ENCODE peak calls at places on chromosomes 2 and 18, in ten cellular contexts. K is nephron progenitor cell; D is hepatocyte; N is pancreas; V is Calu3; R is CD4-positive, alpha-beta T cell; W is WTC11; U is stomach; I is fibroblast of pulmonary artery; F is endothelial cell. Q is an unnamed sample.

GRCh38 chr2:16718551-16719404 is 53.1 kb upstream of the CYRIA start:
- DNase-seq in W (no peak), I (no peak), K (no peak), F (no peak), N (no peak), D (no peak), U (no peak), V (no peak), R (no peak), Q (no peak)

GRCh38 chr2:55720417-55720816 is 26.8 kb upstream of the PNPT1 start:
- DNase-seq in R (no peak), D (no peak), V (no peak), N (no peak), U (no peak), W (no peak), I (no peak), K (no peak), F (no peak), Q (no peak)

GRCh38 chr2:144020047-144020446 is 499.9 kb downstream of the ZEB2 start:
- DNase-seq in N (no peak), U (no peak), R (no peak), K (no peak), W (peak; percentile 15), V (no peak), I (no peak), F (no peak), D (no peak), Q (no peak)

GRCh38 chr2:224122542-224122941 is 83.5 kb upstream of the SERPINE2 start:
- DNase-seq in W (no peak), I (no peak), V (no peak), N (no peak), F (no peak), U (no peak), D (no peak), R (no peak), K (no peak), Q (no peak)

GRCh38 chr18:46877329-46877987 is 39.8 kb downstream of the PIAS2 start:
- DNase-seq in N (no peak), D (peak; percentile 47), R (no peak), K (no peak), I (no peak), W (no peak), F (no peak), V (no peak), U (no peak), Q (no peak)

GRCh38 chr2:72989770-72990556 is 72.6 kb downstream of the EMX1 start:
- DNase-seq in W (no peak), R (no peak), N (peak; percentile 12), D (no peak), I (peak; percentile 5), V (no peak), U (peak; percentile 21), F (no peak), K (no peak), Q (no peak)

GRCh38 chr18:62634471-62634870 is 80.9 kb upstream of the PHLPP1 start:
- DNase-seq in N (no peak), I (no peak), W (no peak), U (no peak), R (no peak), V (no peak), K (no peak), D (no peak), F (no peak), Q (no peak)

GRCh38 chr2:208025814-208026184 is 472 bp upstream of the PLEKHM3 start:
- DNase-seq in F (no peak), D (no peak), W (peak; percentile 30), U (no peak), V (no peak), I (no peak), R (peak; percentile 10), N (no peak), K (no peak), Q (no peak)

GRCh38 chr2:174336403-174337336 is 1.9 kb downstream of the SP9 start:
- DNase-seq in D (peak; percentile 71), K (peak; percentile 67), I (no peak), R (no peak), F (peak; percentile 67), V (peak; percentile 55), U (no peak), W (peak; percentile 73), N (no peak), Q (no peak)

GRCh38 chr18:79952457-79952995 is 1.1 kb upstream of the SLC66A2 start:
- DNase-seq in R (no peak), U (peak; percentile 24), V (no peak), N (no peak), K (no peak), D (no peak), W (no peak), I (no peak), F (no peak), Q (peak; percentile 35)
- TF ChIP-seq CTCF in R (no peak), U (no peak), V (no peak), N (no peak), K (no peak), D (no peak), W (no peak), I (no peak), F (no peak), Q (no peak)

GRCh38 chr2:47274054-47274779 is 119.1 kb upstream of the STPG4 start:
- DNase-seq in F (no peak), K (no peak), I (peak; percentile 69), N (no peak), D (peak; percentile 46), W (no peak), U (no peak), V (no peak), R (no peak), Q (no peak)
- TF ChIP-seq CTCF in F (no peak), K (no peak), I (no peak), N (no peak), D (no peak), W (no peak), U (no peak), V (no peak), R (no peak), Q (no peak)

DNA sequence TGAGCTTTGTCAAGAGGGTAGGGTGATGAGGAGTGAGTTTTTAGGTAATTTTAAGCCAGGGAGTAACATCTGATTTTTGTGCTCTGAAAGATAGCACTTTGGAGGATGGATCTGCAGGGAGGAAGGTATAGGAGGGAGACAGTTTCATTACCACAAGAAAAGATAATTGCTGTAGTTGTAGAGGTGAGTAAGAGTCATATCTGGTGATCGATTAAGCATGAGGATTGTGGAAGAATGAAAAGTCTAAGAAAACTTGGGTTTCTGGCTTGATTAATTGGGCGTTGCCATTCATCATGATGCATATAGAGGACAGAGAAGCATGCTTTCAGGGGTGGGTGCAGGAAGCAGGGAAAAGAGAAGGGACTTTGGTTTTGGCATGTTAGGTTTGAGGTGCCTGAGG is 18.5 kb downstream of the KCMF1 start:
- DNase-seq in I (no peak), N (no peak), W (no peak), K (no peak), D (no peak), R (no peak), F (no peak), V (no peak), U (no peak), Q (no peak)
- TF ChIP-seq CTCF in I (no peak), N (no peak), W (no peak), K (no peak), D (no peak), R (no peak), F (no peak), V (no peak), U (no peak), Q (no peak)

GRCh38 chr2:196415384-196415783 is 224.1 kb upstream of the CCDC150 start:
- DNase-seq in K (no peak), N (no peak), V (no peak), W (no peak), U (no peak), D (no peak), F (no peak), I (no peak), R (no peak), Q (no peak)
- TF ChIP-seq CTCF in K (no peak), N (no peak), V (no peak), W (no peak), U (no peak), D (no peak), F (no peak), I (no peak), R (no peak), Q (no peak)

GRCh38 chr18:66754335-66754734 is 150.4 kb upstream of the CDH19 start:
- DNase-seq in K (no peak), I (no peak), V (no peak), U (no peak), F (no peak), R (no peak), D (no peak), W (no peak), N (no peak), Q (no peak)

GRCh38 chr18:66749475-66750035 is 145.7 kb upstream of the CDH19 start:
- DNase-seq in D (no peak), U (no peak), W (no peak), N (no peak), K (no peak), I (no peak), V (no peak), F (no peak), R (no peak), Q (no peak)

GRCh38 chr18:66752733-66753132 is 148.8 kb upstream of the CDH19 start:
- DNase-seq in U (no peak), D (peak; percentile 25), K (no peak), I (no peak), N (no peak), F (no peak), R (no peak), W (no peak), V (peak; percentile 4), Q (no peak)

GRCh38 chr18:66749030-66749429 is 145.1 kb upstream of the CDH19 start:
- DNase-seq in N (no peak), F (no peak), U (no peak), I (peak; percentile 53), V (peak; percentile 34), K (no peak), R (no peak), D (no peak), W (no peak), Q (no peak)
- TF ChIP-seq CTCF in N (no peak), F (no peak), U (no peak), I (peak; percentile 30), V (no peak), K (no peak), R (no peak), D (peak; percentile 38), W (no peak), Q (no peak)

GRCh38 chr2:8907764-8908163 is 70.4 kb upstream of the KIDINS220 start:
- DNase-seq in F (no peak), D (no peak), U (no peak), I (no peak), V (no peak), R (no peak), K (no peak), W (no peak), N (no peak), Q (no peak)
- TF ChIP-seq CTCF in F (no peak), D (no peak), U (no peak), I (no peak), V (no peak), R (no peak), K (no peak), W (no peak), N (no peak), Q (no peak)

DNA sequence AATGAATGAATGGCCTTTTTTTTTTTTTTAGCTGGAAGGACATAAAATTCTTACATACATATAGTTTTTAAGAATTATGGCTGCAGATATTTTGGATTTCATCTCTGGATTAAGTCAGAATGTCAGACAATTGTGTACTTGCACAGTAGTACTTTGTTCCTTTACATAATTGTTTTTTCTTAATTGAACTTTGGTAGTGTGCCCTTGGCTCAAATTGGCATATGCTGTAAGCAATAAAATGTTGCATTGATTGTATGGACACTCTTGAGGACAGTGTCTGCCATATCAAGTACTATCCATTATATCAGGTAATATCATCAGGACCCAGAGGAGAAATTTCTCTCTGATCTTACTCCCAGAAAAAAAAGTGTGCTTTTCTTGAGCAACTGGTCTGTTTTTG is 15.2 kb downstream of the ZC3H6 start:
- DNase-seq in K (no peak), W (no peak), D (no peak), U (no peak), I (no peak), V (no peak), R (no peak), F (no peak), N (no peak), Q (no peak)
- TF ChIP-seq CTCF in K (no peak), W (no peak), D (no peak), U (no peak), I (no peak), V (no peak), R (no peak), F (no peak), N (no peak), Q (no peak)